ENCODE peak calls at places on chromosomes 7 and 10, in five cellular contexts. B is mucosa of descending colon, X is thoracic aorta, J is GM23248, T is HCT116. L is an unnamed sample.

GRCh38 chr7:36103837-36104561 is 49.1 kb upstream of the EEPD1 start:
- DNase-seq in B (no peak), T (no peak), X (no peak), J (no peak), L (no peak)

GRCh38 chr7:105149827-105150226 is 135.8 kb downstream of the KMT2E start:
- DNase-seq in X (no peak), T (peak; percentile 13), B (no peak), J (peak; percentile 72), L (no peak)

GRCh38 chr10:4082851-4083250 is 297.8 kb upstream of the KLF6 start:
- DNase-seq in B (no peak), J (peak; percentile 9), T (no peak), X (no peak), L (no peak)

GRCh38 chr7:711093-711966 is 15.2 kb upstream of the DNAAF5 start:
- DNase-seq in B (no peak), J (no peak), X (no peak), T (no peak), L (no peak)

GRCh38 chr7:51732951-51733350 is 416.3 kb upstream of the COBL start:
- DNase-seq in J (no peak), B (no peak), T (no peak), X (no peak), L (no peak)

GRCh38 chr10:82266438-82266837 is 391.4 kb downstream of the NRG3 start:
- DNase-seq in T (no peak), B (no peak), J (peak; percentile 1), X (no peak), L (no peak)

GRCh38 chr10:19014034-19014433 is 34.6 kb upstream of the MALRD1 start:
- DNase-seq in X (no peak), J (peak; percentile 74), T (no peak), B (no peak), L (no peak)

GRCh38 chr10:86958831-86959736 is 685 bp downstream of the SNCG start:
- DNase-seq in X (no peak), B (no peak), T (peak; percentile 62), J (peak; percentile 49), L (no peak)

GRCh38 chr7:80324032-80324431 is 187.8 kb downstream of the GNAT3 start:
- DNase-seq in J (peak; percentile 75), X (no peak), T (no peak), B (no peak), L (no peak)

GRCh38 chr10:129942391-129942790 is 21.7 kb downstream of the EBF3 start:
- DNase-seq in J (no peak), B (no peak), T (no peak), X (no peak), L (no peak)

GRCh38 chr7:82926477-82926876 is 236.2 kb downstream of the PCLO start:
- DNase-seq in X (no peak), T (no peak), B (no peak), J (no peak), L (no peak)

GRCh38 chr10:11509036-11509435 is 102.4 kb downstream of the USP6NL start:
- DNase-seq in J (no peak), T (no peak), B (no peak), X (no peak), L (no peak)

GRCh38 chr10:27822286-27822685 is 76.7 kb upstream of the MKX start:
- DNase-seq in B (no peak), T (no peak), J (peak; percentile 53), X (no peak), L (no peak)

GRCh38 chr10:128297709-128298457 is 171.7 kb upstream of the MKI67 start:
- DNase-seq in T (no peak), B (no peak), X (no peak), J (no peak), L (no peak)

GRCh38 chr10:19048479-19048878 is at the start of gene MALRD1:
- DNase-seq in J (no peak), T (no peak), B (no peak), X (no peak), L (no peak)

GRCh38 chr7:148050492-148051158 is 539.9 kb upstream of the C7orf33 start:
- DNase-seq in J (no peak), B (no peak), T (no peak), X (no peak), L (no peak)

GRCh38 chr7:92916751-92917369 is 80.5 kb upstream of the CDK6 start:
- DNase-seq in T (peak; percentile 32), X (no peak), B (no peak), J (peak; percentile 61), L (no peak)

GRCh38 chr7:78496226-78496625 is 697.7 kb downstream of the PHTF2 start:
- DNase-seq in J (no peak), T (no peak), X (no peak), B (no peak), L (no peak)

GRCh38 chr7:14905764-14906163 is 3.2 kb upstream of the DGKB start:
- DNase-seq in J (no peak), B (no peak), T (no peak), X (no peak), L (no peak)

GRCh38 chr10:128614206-128614605 is 488.0 kb upstream of the MKI67 start:
- DNase-seq in J (no peak), T (no peak), X (no peak), B (no peak), L (no peak)

GRCh38 chr10:2856598-2856997 is 210.8 kb upstream of the PFKP start:
- DNase-seq in B (no peak), X (no peak), T (no peak), J (no peak), L (no peak)

GRCh38 chr10:124712704-124713407 is 31.3 kb downstream of the FAM53B start:
- DNase-seq in J (no peak), X (no peak), B (no peak), T (no peak), L (no peak)

GRCh38 chr10:62924344-62924748 is 108.2 kb upstream of the EGR2 start:
- DNase-seq in B (no peak), J (no peak), T (peak; percentile 49), X (no peak), L (no peak)

GRCh38 chr10:100122780-100123179 is 41.1 kb upstream of the CPN1 start:
- DNase-seq in X (no peak), B (no peak), J (no peak), T (no peak), L (no peak)

GRCh38 chr10:94677691-94678090 is 5.8 kb upstream of the CYP2C18 start:
- DNase-seq in X (no peak), B (peak; percentile 51), J (peak; percentile 2), T (peak; percentile 6), L (peak; percentile 60)

GRCh38 chr7:155714702-155715101 is 70.2 kb downstream of the RBM33 start:
- DNase-seq in T (no peak), J (no peak), B (no peak), X (no peak), L (no peak)
- H3K4me1 ChIP-seq in T (no peaks in the 10 kb centered on the region), J (no peaks in the 10 kb centered on the region), B (peaks cover 3% of the 10 kb centered on the region), X (no peaks in the 10 kb centered on the region), L (peaks cover 63% of the 10 kb centered on the region)

GRCh38 chr10:97334370-97335175 is at the start of gene FRAT2:
- DNase-seq in J (peak; percentile 96), X (peak; percentile 58), B (peak; percentile 93), T (peak; percentile 79), L (peak; percentile 96)

GRCh38 chr10:97331304-97331703 is 3.2 kb downstream of the FRAT2 start:
- DNase-seq in T (no peak), J (no peak), X (no peak), B (no peak), L (no peak)

GRCh38 chr10:97333351-97333600 is 1.3 kb downstream of the FRAT2 start:
- DNase-seq in T (no peak), X (no peak), J (peak; percentile 61), B (no peak), L (no peak)

GRCh38 chr10:97333601-97334369 is 744 bp downstream of the FRAT2 start:
- DNase-seq in T (no peak), B (peak; percentile 64), X (no peak), J (peak; percentile 79), L (peak; percentile 64)

DNA sequence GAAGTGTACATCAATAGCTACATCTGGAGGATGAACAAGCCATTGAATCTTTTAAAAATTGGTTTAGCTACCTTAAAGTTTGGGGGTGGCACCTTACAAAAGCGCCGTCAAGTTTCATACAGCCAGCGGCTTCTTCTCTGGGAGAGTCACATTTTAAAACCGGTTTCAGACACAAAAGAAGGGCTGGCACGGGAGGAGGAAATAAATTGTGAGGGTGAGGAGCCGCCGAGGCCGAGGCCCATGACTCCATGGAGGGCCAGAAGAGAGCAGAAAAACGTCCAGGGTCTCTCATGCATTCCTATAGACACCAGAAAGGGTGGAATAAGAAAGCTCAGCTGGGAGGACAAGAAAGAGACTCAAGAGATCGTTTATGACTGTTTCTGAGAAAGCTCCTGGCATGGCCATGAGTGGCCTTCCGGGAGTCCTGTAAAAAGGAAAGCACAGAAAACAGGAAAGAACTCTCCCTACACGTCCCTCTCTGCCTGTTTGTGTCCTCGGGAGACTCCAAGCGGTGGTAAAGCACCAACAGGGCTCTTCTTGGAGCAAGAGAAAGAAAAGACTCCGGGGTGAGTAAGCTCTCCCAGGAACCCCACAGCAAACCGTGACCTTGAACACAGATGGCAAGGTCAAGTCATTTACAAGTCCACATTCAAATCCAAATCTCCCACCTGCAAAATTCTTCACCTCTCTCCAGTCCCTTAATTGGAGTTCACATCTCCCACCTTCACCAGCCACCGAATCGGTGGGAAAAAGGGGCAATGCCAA is 1.8 kb downstream of the FRAT2 start:
- DNase-seq in T (no peak), B (peak; percentile 68), X (no peak), J (peak; percentile 90), L (peak; percentile 60)
- H3K4me1 ChIP-seq in T (peaks cover 51% of the 10 kb centered on the region), B (peaks cover 61% of the 10 kb centered on the region), X (peaks cover 30% of the 10 kb centered on the region), J (peaks cover 19% of the 10 kb centered on the region), L (peaks cover 15% of the 10 kb centered on the region)

GRCh38 chr7:87216701-87217508 is 2.6 kb downstream of the TMEM243 start:
- DNase-seq in X (no peak), T (no peak), B (no peak), J (peak; percentile 31), L (no peak)
- H3K4me1 ChIP-seq in X (peaks cover 14% of the 10 kb centered on the region), T (peaks cover 27% of the 10 kb centered on the region), B (peaks cover 6% of the 10 kb centered on the region), J (peaks cover 50% of the 10 kb centered on the region), L (no peaks in the 10 kb centered on the region)

GRCh38 chr10:88234332-88234731 is 348.8 kb downstream of the RNLS start:
- DNase-seq in J (no peak), X (no peak), B (peak; percentile 76), T (no peak), L (no peak)
- H3K4me1 ChIP-seq in J (no peaks in the 10 kb centered on the region), X (peaks cover 5% of the 10 kb centered on the region), B (peaks cover 14% of the 10 kb centered on the region), T (no peaks in the 10 kb centered on the region), L (peaks cover 4% of the 10 kb centered on the region)

DNA sequence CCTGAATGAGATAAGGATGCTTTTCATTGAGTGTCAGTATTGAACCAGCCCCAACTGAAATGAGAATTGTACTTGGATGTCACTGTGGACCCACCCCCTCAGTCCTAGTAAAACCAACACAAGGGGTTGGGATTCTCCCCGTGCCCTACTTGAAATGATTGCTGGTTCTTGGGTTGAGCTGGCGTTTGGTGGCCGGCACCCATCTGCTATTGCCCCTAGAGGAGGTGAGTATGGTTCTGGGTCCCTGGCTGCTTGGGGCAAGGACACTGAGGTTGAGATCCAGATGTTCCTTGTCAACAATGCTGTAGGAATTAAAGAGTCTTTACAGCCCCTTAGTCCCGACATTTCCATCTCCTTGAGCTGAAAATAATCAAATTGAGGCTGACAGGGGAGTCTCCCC is 170.0 kb upstream of the ZNF32 start:
- DNase-seq in T (no peak), B (no peak), X (no peak), J (no peak), L (no peak)
- H3K4me1 ChIP-seq in T (no peaks in the 10 kb centered on the region), B (peaks cover 2% of the 10 kb centered on the region), X (peaks cover 48% of the 10 kb centered on the region), J (peaks cover 70% of the 10 kb centered on the region), L (no peaks in the 10 kb centered on the region)